ENCODE peak calls at places on chromosomes 3 and 15, in seven cellular contexts. K is IMR-90, A is upper lobe of right lung, N is GM23248, G is transverse colon, Z is endodermal cell, F is right lobe of liver. M is an unnamed sample.

GRCh38 chr3:45792516-45793172 is 3.7 kb downstream of the SLC6A20 start:
- DNase-seq in K (no peak), A (no peak), N (no peak), G (no peak), Z (peak), F (no peak), M (no peak)

GRCh38 chr15:41984622-41985021 is 12.3 kb upstream of the EHD4 start:
- DNase-seq in K (no peak), A (no peak), N (no peak), G (peak), Z (peak), F (no peak), M (no peak)

GRCh38 chr15:92413511-92413910 is 19.8 kb downstream of the ST8SIA2 start:
- DNase-seq in K (no peak), A (no peak), N (no peak), G (no peak), Z (peak), F (no peak), M (no peak)

GRCh38 chr15:41233367-41233771 is 2.3 kb downstream of the CHP1 start:
- DNase-seq in K (peak), A (no peak), N (peak), G (no peak), Z (no peak), F (no peak), M (peak)

GRCh38 chr15:76973362-76973743 is 21.6 kb upstream of the PSTPIP1 start:
- DNase-seq in K (peak), A (no peak), N (peak), G (no peak), Z (peak), F (no peak), M (no peak)

GRCh38 chr15:63292241-63292640 is 14.8 kb downstream of the APH1B start:
- DNase-seq in K (no peak), A (no peak), N (no peak), G (no peak), Z (no peak), F (no peak), M (no peak)

GRCh38 chr15:41256577-41257038 is 25.5 kb downstream of the CHP1 start:
- DNase-seq in K (no peak), A (no peak), N (no peak), G (no peak), Z (no peak), F (no peak), M (no peak)

GRCh38 chr15:42595641-42596240 is 20.3 kb downstream of the STARD9 start:
- DNase-seq in K (peak), A (no peak), N (peak), G (no peak), Z (no peak), F (no peak), M (no peak)

GRCh38 chr3:126543457-126544090 is 15.2 kb downstream of the C3orf22 start:
- DNase-seq in K (no peak), A (peak), N (no peak), G (peak), Z (peak), F (peak), M (no peak)

GRCh38 chr3:122021811-122022401 is at the start of gene ILDR1:
- DNase-seq in K (no peak), A (peak), N (no peak), G (peak), Z (peak), F (peak), M (no peak)

GRCh38 chr3:145333931-145334330 is 827.1 kb downstream of the PLOD2 start:
- DNase-seq in K (no peak), A (no peak), N (no peak), G (no peak), Z (no peak), F (no peak), M (no peak)

GRCh38 chr3:136750922-136751258 is 1.3 kb downstream of the STAG1 start:
- DNase-seq in K (peak), A (no peak), N (peak), G (no peak), Z (no peak), F (no peak), M (no peak)

GRCh38 chr3:194880940-194881925 is 195.6 kb downstream of the FAM43A start:
- DNase-seq in K (no peak), A (no peak), N (no peak), G (peak), Z (peak), F (no peak), M (no peak)

GRCh38 chr3:42134867-42135464 is 43.8 kb downstream of the TRAK1 start:
- DNase-seq in K (no peak), A (no peak), N (no peak), G (peak), Z (no peak), F (no peak), M (no peak)

GRCh38 chr15:38668433-38669159 is 104.0 kb upstream of the RASGRP1 start:
- DNase-seq in K (no peak), A (no peak), N (no peak), G (no peak), Z (peak), F (no peak), M (no peak)

DNA sequence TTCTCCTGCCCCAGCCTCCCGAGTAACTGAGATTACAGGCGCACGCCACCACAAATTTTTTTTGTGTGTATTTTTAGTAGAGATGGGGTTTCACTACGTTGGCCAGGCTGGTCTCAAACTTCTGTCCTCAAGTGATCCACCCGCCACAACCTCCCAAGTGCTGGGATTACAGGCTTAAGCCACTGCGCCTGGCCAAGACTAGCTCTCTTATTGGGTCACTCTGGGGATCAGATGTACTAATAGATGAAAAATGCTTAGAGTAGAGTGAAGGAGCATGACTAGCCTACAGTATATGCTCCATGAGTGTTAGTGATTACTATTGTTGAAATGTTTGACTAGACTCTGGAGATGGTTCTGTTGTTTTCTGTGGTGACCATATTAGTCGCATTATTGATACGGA is 21.8 kb downstream of the RARB start:
- DNase-seq in K (no peak), A (no peak), N (peak), G (no peak), Z (no peak), F (no peak), M (no peak)
- H3K27ac ChIP-seq in K (no peak), A (peak), N (no peak), G (peak), Z (no peak), F (no peak), M (no peak)

GRCh38 chr3:156685752-156686151 is 11.4 kb downstream of the TIPARP start:
- DNase-seq in K (no peak), A (no peak), N (no peak), G (no peak), Z (peak), F (no peak), M (no peak)
- H3K27ac ChIP-seq in K (peak), A (no peak), N (peak), G (peak), Z (no peak), F (no peak), M (peak)

GRCh38 chr15:80695099-80695910 is at the start of gene ABHD17C:
- DNase-seq in K (peak), A (peak), N (peak), G (peak), Z (peak), F (peak), M (no peak)
- H3K27ac ChIP-seq in K (peak), A (peak), N (peak), G (peak), Z (no peak), F (peak), M (peak)

DNA sequence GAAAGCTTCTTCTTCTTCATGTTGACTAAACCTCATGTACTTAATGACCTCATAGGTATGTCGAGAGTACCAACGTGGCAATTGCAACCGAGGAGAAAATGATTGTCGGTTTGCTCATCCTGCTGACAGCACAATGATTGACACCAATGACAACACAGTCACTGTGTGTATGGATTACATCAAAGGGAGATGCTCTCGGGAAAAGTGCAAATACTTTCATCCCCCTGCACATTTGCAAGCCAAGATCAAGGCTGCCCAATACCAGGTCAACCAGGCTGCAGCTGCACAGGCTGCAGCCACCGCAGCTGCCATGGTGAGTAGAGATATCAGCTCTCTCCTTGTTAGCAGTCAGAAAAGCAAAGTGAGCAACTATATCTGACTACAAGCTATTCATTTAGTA is 176.5 kb downstream of the MBNL1 start:
- DNase-seq in K (no peak), A (no peak), N (no peak), G (no peak), Z (no peak), F (no peak), M (no peak)
- H3K27ac ChIP-seq in K (no peak), A (no peak), N (no peak), G (peak), Z (no peak), F (no peak), M (no peak)

GRCh38 chr3:32835049-32835371 is 17.2 kb downstream of the TRIM71 start:
- DNase-seq in K (no peak), A (no peak), N (no peak), G (no peak), Z (no peak), F (no peak), M (no peak)

GRCh38 chr3:32831062-32831461 is 13.3 kb downstream of the TRIM71 start:
- DNase-seq in K (no peak), A (no peak), N (no peak), G (no peak), Z (no peak), F (no peak), M (no peak)

GRCh38 chr3:32836601-32837000 is 18.8 kb downstream of the TRIM71 start:
- DNase-seq in K (no peak), A (no peak), N (no peak), G (no peak), Z (no peak), F (no peak), M (no peak)

GRCh38 chr3:32835943-32836342 is 18.1 kb downstream of the TRIM71 start:
- DNase-seq in K (no peak), A (peak), N (no peak), G (no peak), Z (peak), F (no peak), M (no peak)

GRCh38 chr3:32832193-32832592 is 14.4 kb downstream of the TRIM71 start:
- DNase-seq in K (no peak), A (no peak), N (no peak), G (no peak), Z (no peak), F (no peak), M (no peak)
- H3K27ac ChIP-seq in K (no peak), A (no peak), N (no peak), G (no peak), Z (no peak), F (no peak), M (no peak)

GRCh38 chr3:141412936-141413354 is 44.6 kb downstream of the ZBTB38 start:
- DNase-seq in K (peak), A (peak), N (peak), G (peak), Z (no peak), F (peak), M (no peak)
- H3K27ac ChIP-seq in K (peak), A (peak), N (peak), G (peak), Z (peak), F (peak), M (peak)

M was measured in epithelial cell of prostate.